ENCODE peak calls at places on chromosome 20, in seven cellular contexts. One of them, this sample, is unnamed.

GRCh38 chr20:8330785-8331699 is 199.0 kb downstream of the PLCB1 start:
- DNase-seq in AG09309: no peak
- DNase-seq in colonic mucosa: no peak
- DNase-seq in RWPE2: no peak
- DNase-seq in GM23248: no peak
- DNase-seq in tibial nerve: no peak
- DNase-seq in gastrocnemius medialis: no peak
- DNase-seq in this sample: no peak

GRCh38 chr20:32477594-32478512 is 107.3 kb downstream of the NOL4L start:
- DNase-seq in gastrocnemius medialis: no peak
- DNase-seq in RWPE2: peak; percentile 78
- DNase-seq in colonic mucosa: peak; percentile 68
- DNase-seq in tibial nerve: no peak
- DNase-seq in GM23248: peak; percentile 30
- DNase-seq in AG09309: no peak
- DNase-seq in this sample: no peak

GRCh38 chr20:37845878-37846277 is 57.0 kb upstream of the VSTM2L start:
- DNase-seq in gastrocnemius medialis: no peak
- DNase-seq in RWPE2: peak; percentile 66
- DNase-seq in tibial nerve: no peak
- DNase-seq in GM23248: no peak
- DNase-seq in colonic mucosa: no peak
- DNase-seq in AG09309: no peak
- DNase-seq in this sample: no peak

GRCh38 chr20:64177787-64178186 is 13.5 kb downstream of the MYT1 start:
- DNase-seq in tibial nerve: no peak
- DNase-seq in AG09309: no peak
- DNase-seq in RWPE2: no peak
- DNase-seq in GM23248: no peak
- DNase-seq in colonic mucosa: no peak
- DNase-seq in gastrocnemius medialis: no peak
- DNase-seq in this sample: no peak

GRCh38 chr20:10609276-10609675 is 64.5 kb downstream of the JAG1 start:
- DNase-seq in colonic mucosa: peak; percentile 42
- DNase-seq in tibial nerve: peak; percentile 84
- DNase-seq in GM23248: peak; percentile 88
- DNase-seq in RWPE2: no peak
- DNase-seq in gastrocnemius medialis: peak; percentile 51
- DNase-seq in AG09309: peak; percentile 71
- DNase-seq in this sample: no peak

GRCh38 chr20:23186808-23187207 is 100.7 kb upstream of the CD93 start:
- DNase-seq in RWPE2: no peak
- DNase-seq in colonic mucosa: no peak
- DNase-seq in gastrocnemius medialis: no peak
- DNase-seq in AG09309: no peak
- DNase-seq in tibial nerve: no peak
- DNase-seq in GM23248: no peak
- DNase-seq in this sample: no peak

GRCh38 chr20:1664911-1665310 is 7.3 kb upstream of the SIRPG start:
- DNase-seq in gastrocnemius medialis: no peak
- DNase-seq in GM23248: no peak
- DNase-seq in tibial nerve: no peak
- DNase-seq in RWPE2: no peak
- DNase-seq in colonic mucosa: no peak
- DNase-seq in AG09309: no peak
- DNase-seq in this sample: no peak

GRCh38 chr20:59403261-59403961 is 103.0 kb downstream of the EDN3 start:
- DNase-seq in tibial nerve: peak; percentile 38
- DNase-seq in colonic mucosa: peak; percentile 62
- DNase-seq in RWPE2: peak; percentile 76
- DNase-seq in GM23248: peak; percentile 50
- DNase-seq in AG09309: no peak
- DNase-seq in gastrocnemius medialis: no peak
- DNase-seq in this sample: no peak

GRCh38 chr20:37880726-37881591 is 22.0 kb upstream of the VSTM2L start:
- DNase-seq in gastrocnemius medialis: peak; percentile 11
- DNase-seq in tibial nerve: no peak
- DNase-seq in colonic mucosa: no peak
- DNase-seq in GM23248: peak; percentile 29
- DNase-seq in AG09309: no peak
- DNase-seq in RWPE2: peak; percentile 84
- DNase-seq in this sample: no peak

GRCh38 chr20:54472607-54473006 is 2.8 kb upstream of the DOK5 start:
- DNase-seq in AG09309: no peak
- DNase-seq in gastrocnemius medialis: no peak
- DNase-seq in tibial nerve: no peak
- DNase-seq in RWPE2: no peak
- DNase-seq in GM23248: no peak
- DNase-seq in colonic mucosa: no peak
- DNase-seq in this sample: no peak

GRCh38 chr20:58112017-58112781 is 116.3 kb downstream of the ANKRD60 start:
- DNase-seq in tibial nerve: no peak
- DNase-seq in gastrocnemius medialis: no peak
- DNase-seq in AG09309: no peak
- DNase-seq in GM23248: peak; percentile 76
- DNase-seq in RWPE2: peak; percentile 92
- DNase-seq in colonic mucosa: no peak
- DNase-seq in this sample: no peak

GRCh38 chr20:30816182-30816645 is 441.2 kb upstream of the DEFB115 start:
- DNase-seq in colonic mucosa: peak; percentile 22
- DNase-seq in tibial nerve: no peak
- DNase-seq in gastrocnemius medialis: no peak
- DNase-seq in RWPE2: peak; percentile 92
- DNase-seq in GM23248: peak; percentile 76
- DNase-seq in AG09309: no peak
- DNase-seq in this sample: no peak

GRCh38 chr20:36823126-36823525 is 49.6 kb upstream of the DSN1 start:
- DNase-seq in RWPE2: no peak
- DNase-seq in gastrocnemius medialis: no peak
- DNase-seq in colonic mucosa: no peak
- DNase-seq in GM23248: no peak
- DNase-seq in AG09309: no peak
- DNase-seq in tibial nerve: no peak
- DNase-seq in this sample: no peak

DNA sequence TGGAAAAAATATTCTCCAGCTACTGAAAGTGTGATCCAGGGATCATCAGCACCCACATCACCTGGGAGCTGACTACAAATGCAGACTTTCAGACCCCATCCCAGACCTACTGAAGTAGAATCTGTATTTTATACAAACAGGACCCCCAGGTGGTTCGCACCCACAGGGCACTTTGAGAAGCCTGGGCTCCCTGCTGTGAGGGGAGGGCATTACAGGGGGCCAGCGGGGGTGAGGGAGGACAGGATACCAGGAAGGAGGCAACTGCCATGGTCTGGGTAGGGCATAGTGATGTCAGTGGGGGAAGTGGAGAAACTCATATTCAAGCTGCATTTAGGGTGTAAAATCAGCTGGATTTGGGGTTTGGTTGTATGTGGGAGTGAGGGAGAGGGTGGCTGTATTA is 2.0 kb upstream of the ADA start:
- DNase-seq in gastrocnemius medialis: no peak
- DNase-seq in AG09309: no peak
- DNase-seq in RWPE2: no peak
- DNase-seq in colonic mucosa: no peak
- DNase-seq in GM23248: no peak
- DNase-seq in tibial nerve: no peak
- DNase-seq in this sample: no peak
- H3K4me3 ChIP-seq in gastrocnemius medialis: no peak overlapping the region
- H3K4me3 ChIP-seq in AG09309: no peak overlapping the region
- H3K4me3 ChIP-seq in RWPE2: no peak overlapping the region
- H3K4me3 ChIP-seq in colonic mucosa: no peak overlapping the region
- H3K4me3 ChIP-seq in GM23248: no peak overlapping the region
- H3K4me3 ChIP-seq in tibial nerve: no peak overlapping the region
- H3K4me3 ChIP-seq in this sample: no peak overlapping the region

GRCh38 chr20:5149892-5150225 is 23.1 kb downstream of the CDS2 start:
- DNase-seq in RWPE2: no peak
- DNase-seq in GM23248: no peak
- DNase-seq in colonic mucosa: no peak
- DNase-seq in tibial nerve: no peak
- DNase-seq in gastrocnemius medialis: no peak
- DNase-seq in AG09309: no peak
- DNase-seq in this sample: no peak

GRCh38 chr20:5146302-5146653 is 19.5 kb downstream of the CDS2 start:
- DNase-seq in GM23248: no peak
- DNase-seq in colonic mucosa: no peak
- DNase-seq in RWPE2: no peak
- DNase-seq in AG09309: no peak
- DNase-seq in tibial nerve: no peak
- DNase-seq in gastrocnemius medialis: no peak
- DNase-seq in this sample: no peak

GRCh38 chr20:5145365-5146301 is 18.8 kb downstream of the CDS2 start:
- DNase-seq in tibial nerve: peak; percentile 33
- DNase-seq in colonic mucosa: no peak
- DNase-seq in AG09309: no peak
- DNase-seq in GM23248: no peak
- DNase-seq in RWPE2: no peak
- DNase-seq in gastrocnemius medialis: no peak
- DNase-seq in this sample: no peak

GRCh38 chr20:5148581-5148980 is 21.8 kb downstream of the CDS2 start:
- DNase-seq in colonic mucosa: no peak
- DNase-seq in gastrocnemius medialis: no peak
- DNase-seq in tibial nerve: no peak
- DNase-seq in AG09309: no peak
- DNase-seq in RWPE2: no peak
- DNase-seq in GM23248: no peak
- DNase-seq in this sample: no peak

DNA sequence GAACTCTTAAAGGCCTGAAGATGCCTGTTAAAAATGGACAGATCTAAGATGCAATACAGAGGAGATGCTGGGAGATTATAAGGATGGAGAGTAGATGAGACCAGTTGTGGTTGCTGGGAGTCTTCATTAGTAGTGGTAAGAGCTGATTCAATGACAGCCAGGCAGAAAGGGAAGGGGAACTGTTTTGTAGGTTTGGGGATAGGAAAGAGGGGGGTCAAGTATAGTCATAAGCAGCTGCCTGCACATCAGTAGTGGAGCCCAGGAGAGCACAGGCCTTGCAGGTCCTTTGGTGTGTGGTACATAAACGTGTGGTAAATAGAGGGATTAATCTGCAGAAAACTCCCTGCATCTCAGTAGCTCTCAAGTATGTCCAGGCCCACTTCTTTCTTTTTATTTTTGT is 20.4 kb downstream of the CDS2 start:
- DNase-seq in colonic mucosa: no peak
- DNase-seq in tibial nerve: no peak
- DNase-seq in gastrocnemius medialis: no peak
- DNase-seq in AG09309: no peak
- DNase-seq in GM23248: no peak
- DNase-seq in RWPE2: no peak
- DNase-seq in this sample: no peak
- H3K4me3 ChIP-seq in colonic mucosa: no peak overlapping the region
- H3K4me3 ChIP-seq in tibial nerve: no peak overlapping the region
- H3K4me3 ChIP-seq in gastrocnemius medialis: no peak overlapping the region
- H3K4me3 ChIP-seq in AG09309: no peak overlapping the region
- H3K4me3 ChIP-seq in GM23248: no peak overlapping the region
- H3K4me3 ChIP-seq in RWPE2: no peak overlapping the region
- H3K4me3 ChIP-seq in this sample: no peak overlapping the region

GRCh38 chr20:24470782-24471582 is 1.6 kb downstream of the SYNDIG1 start:
- DNase-seq in RWPE2: no peak
- DNase-seq in gastrocnemius medialis: no peak
- DNase-seq in colonic mucosa: no peak
- DNase-seq in GM23248: peak; percentile 26
- DNase-seq in tibial nerve: no peak
- DNase-seq in AG09309: no peak
- DNase-seq in this sample: no peak

GRCh38 chr20:24472426-24472825 is 3.0 kb downstream of the SYNDIG1 start:
- DNase-seq in tibial nerve: no peak
- DNase-seq in gastrocnemius medialis: no peak
- DNase-seq in colonic mucosa: no peak
- DNase-seq in GM23248: no peak
- DNase-seq in RWPE2: no peak
- DNase-seq in AG09309: no peak
- DNase-seq in this sample: no peak

GRCh38 chr20:24468401-24469115 is 871 bp upstream of the SYNDIG1 start:
- DNase-seq in RWPE2: no peak
- DNase-seq in tibial nerve: no peak
- DNase-seq in AG09309: no peak
- DNase-seq in GM23248: no peak
- DNase-seq in colonic mucosa: no peak
- DNase-seq in gastrocnemius medialis: no peak
- DNase-seq in this sample: no peak

GRCh38 chr20:24470031-24470781 is 777 bp downstream of the SYNDIG1 start:
- DNase-seq in RWPE2: no peak
- DNase-seq in gastrocnemius medialis: no peak
- DNase-seq in AG09309: no peak
- DNase-seq in colonic mucosa: no peak
- DNase-seq in GM23248: peak; percentile 50
- DNase-seq in tibial nerve: no peak
- DNase-seq in this sample: no peak

GRCh38 chr20:24469116-24470030 is at the start of gene SYNDIG1:
- DNase-seq in AG09309: no peak
- DNase-seq in colonic mucosa: no peak
- DNase-seq in tibial nerve: no peak
- DNase-seq in gastrocnemius medialis: no peak
- DNase-seq in RWPE2: no peak
- DNase-seq in GM23248: peak; percentile 55
- DNase-seq in this sample: no peak
- H3K4me3 ChIP-seq in AG09309: peak within 1 kb of the TSS; percentile 50
- H3K4me3 ChIP-seq in colonic mucosa: peak within 1 kb of the TSS; percentile 13
- H3K4me3 ChIP-seq in tibial nerve: peak within 1 kb of the TSS; percentile 60
- H3K4me3 ChIP-seq in gastrocnemius medialis: peak within 1 kb of the TSS; percentile 22
- H3K4me3 ChIP-seq in RWPE2: no peak within 1 kb of the TSS
- H3K4me3 ChIP-seq in GM23248: peak within 1 kb of the TSS; percentile 74
- H3K4me3 ChIP-seq in this sample: peak within 1 kb of the TSS; percentile 80

GRCh38 chr20:46899619-46900018 is 5.0 kb downstream of the EYA2 start:
- DNase-seq in GM23248: no peak
- DNase-seq in RWPE2: no peak
- DNase-seq in colonic mucosa: no peak
- DNase-seq in gastrocnemius medialis: no peak
- DNase-seq in AG09309: no peak
- DNase-seq in tibial nerve: no peak
- DNase-seq in this sample: no peak

GRCh38 chr20:46894971-46895905 is 595 bp downstream of the EYA2 start:
- DNase-seq in colonic mucosa: peak; percentile 50
- DNase-seq in GM23248: peak; percentile 41
- DNase-seq in tibial nerve: no peak
- DNase-seq in AG09309: no peak
- DNase-seq in gastrocnemius medialis: no peak
- DNase-seq in RWPE2: no peak
- DNase-seq in this sample: peak; percentile 25

GRCh38 chr20:46898433-46898832 is 3.8 kb downstream of the EYA2 start:
- DNase-seq in tibial nerve: no peak
- DNase-seq in AG09309: no peak
- DNase-seq in colonic mucosa: no peak
- DNase-seq in GM23248: no peak
- DNase-seq in gastrocnemius medialis: no peak
- DNase-seq in RWPE2: no peak
- DNase-seq in this sample: no peak

GRCh38 chr20:46895906-46896242 is 1.2 kb downstream of the EYA2 start:
- DNase-seq in AG09309: no peak
- DNase-seq in tibial nerve: no peak
- DNase-seq in GM23248: no peak
- DNase-seq in gastrocnemius medialis: no peak
- DNase-seq in RWPE2: no peak
- DNase-seq in colonic mucosa: no peak
- DNase-seq in this sample: no peak

DNA sequence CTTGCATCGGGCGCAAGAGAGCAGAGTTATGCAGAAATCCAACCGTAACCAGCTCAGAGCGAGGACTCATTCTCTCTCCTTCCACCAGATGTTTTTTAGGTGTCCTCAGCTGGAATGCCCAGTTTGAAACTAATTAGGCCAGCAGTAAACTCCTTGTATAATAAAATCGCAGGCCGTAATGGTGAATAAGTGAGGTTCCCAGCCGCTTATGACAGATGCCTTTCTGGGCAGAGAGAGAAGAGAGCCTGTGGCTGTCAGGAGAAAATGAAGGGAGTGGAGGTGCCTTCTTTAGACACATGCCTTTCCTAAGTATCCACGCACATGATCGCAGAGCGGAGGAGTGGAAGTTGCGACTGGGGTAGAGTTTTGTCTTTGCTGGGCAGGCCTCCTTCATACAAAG is 2.8 kb downstream of the EYA2 start:
- DNase-seq in RWPE2: no peak
- DNase-seq in colonic mucosa: no peak
- DNase-seq in GM23248: no peak
- DNase-seq in tibial nerve: no peak
- DNase-seq in gastrocnemius medialis: no peak
- DNase-seq in AG09309: no peak
- DNase-seq in this sample: no peak
- H3K4me3 ChIP-seq in RWPE2: no peak overlapping the region
- H3K4me3 ChIP-seq in colonic mucosa: no peak overlapping the region
- H3K4me3 ChIP-seq in GM23248: no peak overlapping the region
- H3K4me3 ChIP-seq in tibial nerve: peak overlapping the region; percentile 88
- H3K4me3 ChIP-seq in gastrocnemius medialis: no peak overlapping the region
- H3K4me3 ChIP-seq in AG09309: no peak overlapping the region
- H3K4me3 ChIP-seq in this sample: no peak overlapping the region